ENCODE peak calls at places on chromosomes 6 and 20, in five cellular contexts. R is effector memory CD8-positive, alpha-beta T cell; C is iPS DF 19.7; D is MM.1S; A is activated CD4-positive, alpha-beta T cell treated with anti-CD3 and anti-CD28 coated beads, Interleukin-2, amount 50 U/mL, for 1 hour. J is an unnamed sample.

GRCh38 chr20:60484316-60484715 is 526.1 kb downstream of the CDH26 start:
- DNase-seq in C (no peak), R (no peak), A (no peak), D (no peak), J (no peak)

GRCh38 chr20:49792611-49793010 is 20.0 kb upstream of the SLC9A8 start:
- DNase-seq in A (no peak), R (no peak), D (no peak), C (no peak), J (no peak)

GRCh38 chr20:29878777-29879442 is 1378.6 kb upstream of the DEFB115 start:
- DNase-seq in R (peak), C (no peak), A (no peak), D (no peak), J (no peak)

GRCh38 chr6:168618546-168619315 is 177.7 kb downstream of the SMOC2 start:
- DNase-seq in C (no peak), R (no peak), D (peak), A (no peak), J (no peak)

GRCh38 chr6:111724039-111724438 is 118.4 kb upstream of the TRAF3IP2 start:
- DNase-seq in R (no peak), C (no peak), A (no peak), D (no peak), J (no peak)

GRCh38 chr6:20978176-20978614 is 443.9 kb downstream of the CDKAL1 start:
- DNase-seq in R (no peak), C (no peak), D (no peak), A (no peak), J (no peak)

GRCh38 chr6:108771421-108771820 is 76.8 kb upstream of the ARMC2 start:
- DNase-seq in A (no peak), R (no peak), C (no peak), D (no peak), J (no peak)

GRCh38 chr6:143755301-143755744 is 77.6 kb downstream of the PHACTR2 start:
- DNase-seq in D (no peak), C (no peak), A (no peak), R (no peak), J (no peak)

GRCh38 chr6:17212541-17213371 is 68.4 kb upstream of the RBM24 start:
- DNase-seq in A (no peak), R (no peak), C (no peak), D (no peak), J (no peak)

GRCh38 chr6:108742041-108742440 is 106.2 kb upstream of the ARMC2 start:
- DNase-seq in R (no peak), A (no peak), C (no peak), D (no peak), J (no peak)

GRCh38 chr20:4227085-4227821 is 211.9 kb upstream of the RNF24 start:
- DNase-seq in D (peak), R (no peak), C (no peak), A (no peak), J (peak)

GRCh38 chr20:61805365-61805764 is 260.3 kb downstream of the TAF4 start:
- DNase-seq in A (no peak), C (no peak), R (no peak), D (no peak), J (no peak)

GRCh38 chr6:101402618-101403002 is 9.1 kb downstream of the GRIK2 start:
- DNase-seq in A (no peak), C (no peak), D (no peak), R (no peak), J (no peak)

GRCh38 chr6:132937466-132937906 is 123.1 kb downstream of the RPS12 start:
- DNase-seq in C (peak), R (no peak), D (peak), A (no peak), J (no peak)

GRCh38 chr20:38315290-38315966 is 11.5 kb downstream of the BPI start:
- DNase-seq in C (no peak), A (no peak), R (no peak), D (no peak), J (no peak)

GRCh38 chr6:38470548-38470947 is 169.2 kb downstream of the BTBD9 start:
- DNase-seq in R (no peak), A (no peak), D (no peak), C (no peak), J (no peak)

GRCh38 chr6:2209226-2209809 is 36.1 kb downstream of the GMDS start:
- DNase-seq in D (peak), A (peak), R (peak), C (no peak), J (no peak)

GRCh38 chr6:56802570-56802969 is 152.3 kb upstream of the BEND6 start:
- DNase-seq in D (no peak), R (no peak), C (no peak), A (no peak), J (peak)

GRCh38 chr6:134663800-134664535 is 285.9 kb downstream of the ALDH8A1 start:
- DNase-seq in A (no peak), R (no peak), C (no peak), D (no peak), J (no peak)

GRCh38 chr6:22271044-22271443 is 25.8 kb downstream of the PRL start:
- DNase-seq in A (no peak), R (no peak), C (no peak), D (peak), J (no peak)

GRCh38 chr6:124999105-124999764 is 37.0 kb downstream of the RNF217 start:
- DNase-seq in A (no peak), C (no peak), R (no peak), D (no peak), J (no peak)

GRCh38 chr6:17012421-17013225 is 89.2 kb upstream of the STMND1 start:
- DNase-seq in A (no peak), R (no peak), D (no peak), C (peak), J (peak)

GRCh38 chr20:49345538-49345937 is 67.7 kb upstream of the ZNFX1 start:
- DNase-seq in R (no peak), C (no peak), D (no peak), A (no peak), J (no peak)

GRCh38 chr6:3977875-3978711 is 100.8 kb downstream of the FAM217A start:
- DNase-seq in R (peak), C (peak), A (peak), D (peak), J (peak)

GRCh38 chr20:39107741-39108140 is 145.6 kb downstream of the DHX35 start:
- DNase-seq in D (no peak), R (no peak), C (no peak), A (no peak), J (peak)

GRCh38 chr20:63223121-63223825 is 7.3 kb upstream of the YTHDF1 start:
- DNase-seq in C (no peak), D (peak), A (peak), R (peak), J (no peak)

GRCh38 chr6:139977887-139978332 is 603.5 kb upstream of the CITED2 start:
- DNase-seq in D (no peak), A (no peak), R (no peak), C (no peak), J (peak)

GRCh38 chr6:80523531-80523970 is 417.1 kb downstream of the BCKDHB start:
- DNase-seq in A (no peak), R (no peak), C (peak), D (no peak), J (no peak)

GRCh38 chr6:161215193-161215592 is 58.7 kb downstream of the AGPAT4 start:
- DNase-seq in D (no peak), C (no peak), A (no peak), R (no peak), J (no peak)

GRCh38 chr6:190596-191395 is 101.5 kb upstream of the DUSP22 start:
- DNase-seq in R (no peak), A (no peak), C (no peak), D (peak), J (no peak)

GRCh38 chr6:14924126-14925024 is 321.5 kb upstream of the JARID2 start:
- DNase-seq in C (no peak), A (no peak), D (no peak), R (no peak), J (no peak)

GRCh38 chr6:129671442-129672344 is 38.3 kb downstream of the ARHGAP18 start:
- DNase-seq in C (peak), D (no peak), R (peak), A (peak), J (no peak)

GRCh38 chr6:42337985-42338572 is 113.6 kb downstream of the TRERF1 start:
- DNase-seq in A (no peak), D (no peak), C (no peak), R (no peak), J (no peak)

GRCh38 chr20:49697071-49697470 is 16.6 kb downstream of the B4GALT5 start:
- DNase-seq in R (no peak), D (no peak), A (no peak), C (no peak), J (no peak)

GRCh38 chr6:24547243-24547642 is 52.5 kb downstream of the ALDH5A1 start:
- DNase-seq in R (peak), A (peak), C (no peak), D (no peak), J (peak)

GRCh38 chr20:2292711-2293110 is 3.1 kb upstream of the TGM3 start:
- DNase-seq in A (no peak), C (no peak), R (no peak), D (no peak), J (no peak)

GRCh38 chr6:79777713-79778579 is 146.8 kb downstream of the SH3BGRL2 start:
- DNase-seq in R (peak), D (peak), C (peak), A (peak), J (peak)

GRCh38 chr20:37526839-37527637 is 638 bp downstream of the BLCAP start:
- DNase-seq in C (no peak), D (no peak), R (no peak), A (no peak), J (peak)

GRCh38 chr6:111503660-111504059 is 20.6 kb upstream of the REV3L start:
- DNase-seq in C (no peak), A (no peak), D (no peak), R (no peak), J (peak)

J was measured in foreskin melanocyte.